ENCODE peak calls at places on chromosomes 1 and 21, in nine cellular contexts. D is ovary; I is CD4-positive, alpha-beta T cell; F is IMR-90; V is SJSA1; K is AG04450; H is hepatocyte; N is MM.1S; G is neuronal stem cell. L is an unnamed sample.

GRCh38 chr1:203629509-203630082 is 3.0 kb downstream of the ATP2B4 start:
- DNase-seq in D (peak; percentile 71), I (peak; percentile 39), F (peak; percentile 52), V (peak; percentile 68), K (no peak), H (peak; percentile 84), N (no peak), G (no peak), L (peak; percentile 69)

GRCh38 chr1:227805606-227806197 is 9.8 kb upstream of the PRSS38 start:
- DNase-seq in D (no peak), I (no peak), F (peak; percentile 93), V (no peak), K (peak; percentile 56), H (no peak), N (no peak), G (no peak), L (no peak)

GRCh38 chr1:11337536-11338350 is 64.7 kb downstream of the UBIAD1 start:
- DNase-seq in D (peak; percentile 60), I (peak; percentile 63), F (no peak), V (peak; percentile 44), K (no peak), H (peak; percentile 67), N (peak; percentile 49), G (peak; percentile 58), L (peak; percentile 56)

GRCh38 chr1:1883092-1883858 is 7.6 kb downstream of the GNB1 start:
- DNase-seq in D (no peak), I (no peak), F (no peak), V (no peak), K (no peak), H (no peak), N (no peak), G (no peak), L (no peak)

GRCh38 chr1:53860967-53861411 is 22.9 kb upstream of the NDC1 start:
- DNase-seq in D (no peak), I (peak; percentile 15), F (peak; percentile 61), V (peak; percentile 31), K (peak; percentile 27), H (peak; percentile 82), N (peak; percentile 58), G (peak; percentile 54), L (peak; percentile 55)

GRCh38 chr1:232880354-232880753 is 70.1 kb upstream of the NTPCR start:
- DNase-seq in D (no peak), I (no peak), F (peak; percentile 29), V (no peak), K (no peak), H (peak; percentile 53), N (no peak), G (no peak), L (peak; percentile 46)

GRCh38 chr1:66542811-66543767 is 9.1 kb downstream of the SGIP1 start:
- DNase-seq in D (no peak), I (no peak), F (peak; percentile 95), V (peak; percentile 93), K (peak; percentile 66), H (peak; percentile 86), N (no peak), G (no peak), L (no peak)

GRCh38 chr1:218349365-218350021 is 4.4 kb downstream of the TGFB2 start:
- DNase-seq in D (no peak), I (no peak), F (no peak), V (no peak), K (no peak), H (no peak), N (no peak), G (no peak), L (no peak)

GRCh38 chr1:24318988-24319863 is at the start of gene GRHL3:
- DNase-seq in D (no peak), I (peak; percentile 8), F (no peak), V (no peak), K (no peak), H (peak; percentile 76), N (peak; percentile 92), G (no peak), L (peak; percentile 72)

GRCh38 chr1:61125263-61125662 is 42.9 kb downstream of the NFIA start:
- DNase-seq in D (no peak), I (no peak), F (no peak), V (no peak), K (no peak), H (no peak), N (no peak), G (no peak), L (no peak)

GRCh38 chr1:236451796-236452373 is 57.8 kb downstream of the EDARADD start:
- DNase-seq in D (no peak), I (peak; percentile 8), F (no peak), V (peak; percentile 6), K (no peak), H (no peak), N (no peak), G (no peak), L (peak; percentile 39)

GRCh38 chr21:42356036-42356435 is 5.2 kb upstream of the TFF2 start:
- DNase-seq in D (no peak), I (no peak), F (no peak), V (no peak), K (no peak), H (no peak), N (no peak), G (no peak), L (no peak)

GRCh38 chr1:910311-910880 is 13.3 kb upstream of the SAMD11 start:
- DNase-seq in D (peak; percentile 19), I (no peak), F (no peak), V (peak; percentile 29), K (no peak), H (peak; percentile 5), N (no peak), G (no peak), L (no peak)

GRCh38 chr1:113860891-113861290 is 10.6 kb downstream of the PTPN22 start:
- DNase-seq in D (no peak), I (no peak), F (peak; percentile 80), V (peak; percentile 84), K (peak; percentile 23), H (no peak), N (no peak), G (no peak), L (no peak)

GRCh38 chr1:43540653-43541071 is 10.0 kb downstream of the PTPRF start:
- DNase-seq in D (peak; percentile 71), I (no peak), F (no peak), V (no peak), K (no peak), H (no peak), N (no peak), G (no peak), L (no peak)

GRCh38 chr1:20590313-20590777 is 1.4 kb downstream of the CDA start:
- DNase-seq in D (no peak), I (no peak), F (peak; percentile 67), V (no peak), K (no peak), H (peak; percentile 31), N (no peak), G (no peak), L (no peak)

GRCh38 chr1:206809504-206810084 is 37.3 kb upstream of the IL10 start:
- DNase-seq in D (no peak), I (no peak), F (peak; percentile 45), V (peak; percentile 30), K (no peak), H (peak; percentile 34), N (peak; percentile 84), G (no peak), L (peak; percentile 17)

GRCh38 chr1:226643167-226643566 is 94.6 kb downstream of the STUM start:
- DNase-seq in D (peak; percentile 53), I (no peak), F (peak; percentile 81), V (peak; percentile 64), K (peak; percentile 34), H (peak; percentile 64), N (no peak), G (no peak), L (no peak)

GRCh38 chr1:29685387-29685786 is 449.1 kb downstream of the PTPRU start:
- DNase-seq in D (no peak), I (no peak), F (no peak), V (no peak), K (no peak), H (no peak), N (no peak), G (no peak), L (no peak)
- H3K27me3 ChIP-seq in D (no peaks in the 10 kb centered on the region), I (peaks cover 17% of the 10 kb centered on the region), F (no peaks in the 10 kb centered on the region), V (no peaks in the 10 kb centered on the region), K (no peaks in the 10 kb centered on the region), H (no peaks in the 10 kb centered on the region), N (peaks cover 81% of the 10 kb centered on the region), G (no peaks in the 10 kb centered on the region), L (no peaks in the 10 kb centered on the region)

GRCh38 chr1:29559055-29559454 is 322.7 kb downstream of the PTPRU start:
- DNase-seq in D (no peak), I (no peak), F (no peak), V (no peak), K (no peak), H (no peak), N (no peak), G (no peak), L (no peak)

GRCh38 chr1:29565490-29565889 is 329.2 kb downstream of the PTPRU start:
- DNase-seq in D (no peak), I (no peak), F (no peak), V (no peak), K (no peak), H (no peak), N (no peak), G (no peak), L (no peak)

GRCh38 chr1:29563571-29563970 is 327.2 kb downstream of the PTPRU start:
- DNase-seq in D (no peak), I (no peak), F (peak; percentile 61), V (no peak), K (no peak), H (no peak), N (no peak), G (no peak), L (no peak)

GRCh38 chr1:29567257-29567656 is 330.9 kb downstream of the PTPRU start:
- DNase-seq in D (no peak), I (no peak), F (no peak), V (no peak), K (no peak), H (no peak), N (no peak), G (no peak), L (no peak)

GRCh38 chr1:29563092-29563491 is 326.8 kb downstream of the PTPRU start:
- DNase-seq in D (no peak), I (no peak), F (no peak), V (no peak), K (no peak), H (no peak), N (no peak), G (no peak), L (no peak)
- H3K9me3 ChIP-seq in D (peaks cover 12% of the 10 kb centered on the region), I (peaks cover 56% of the 10 kb centered on the region), F (peaks cover 19% of the 10 kb centered on the region), V (no peaks in the 10 kb centered on the region), K (peaks cover 29% of the 10 kb centered on the region), H (peaks cover 3% of the 10 kb centered on the region), N (no peaks in the 10 kb centered on the region), G (no peaks in the 10 kb centered on the region), L (no peaks in the 10 kb centered on the region)

GRCh38 chr1:118979754-118980270 is 8.3 kb downstream of the TBX15 start:
- DNase-seq in D (no peak), I (no peak), F (no peak), V (peak; percentile 74), K (no peak), H (no peak), N (no peak), G (peak; percentile 47), L (no peak)
- H3K27me3 ChIP-seq in D (peaks cover 5% of the 10 kb centered on the region), I (peaks cover 91% of the 10 kb centered on the region), F (peaks cover 81% of the 10 kb centered on the region), V (no peaks in the 10 kb centered on the region), K (peaks cover 79% of the 10 kb centered on the region), H (peaks cover 97% of the 10 kb centered on the region), N (no peaks in the 10 kb centered on the region), G (peaks cover 64% of the 10 kb centered on the region), L (no peaks in the 10 kb centered on the region)

DNA sequence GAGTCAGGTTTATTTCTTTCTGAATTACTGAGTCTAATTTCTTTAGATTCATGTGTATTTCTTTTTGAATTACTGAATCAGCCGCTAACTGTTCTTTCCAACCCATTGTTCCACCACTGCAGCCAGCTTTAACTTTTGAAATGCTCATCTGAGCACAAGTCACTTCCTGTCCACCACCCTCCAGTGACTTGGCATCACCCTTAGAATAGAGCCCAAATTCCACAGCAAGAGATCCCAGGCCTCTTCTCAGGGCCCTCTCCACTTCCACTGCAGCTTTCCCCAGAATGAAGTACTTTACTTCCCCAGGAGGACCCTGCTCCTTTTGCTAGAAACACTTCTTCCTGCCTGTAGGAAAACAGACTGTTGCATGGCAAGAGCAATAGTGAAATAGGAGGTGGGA is 56.3 kb upstream of the ADAR start:
- DNase-seq in D (no peak), I (no peak), F (no peak), V (no peak), K (no peak), H (no peak), N (no peak), G (no peak), L (no peak)
- H3K9me3 ChIP-seq in D (no peaks in the 10 kb centered on the region), I (no peaks in the 10 kb centered on the region), F (no peaks in the 10 kb centered on the region), V (no peaks in the 10 kb centered on the region), K (no peaks in the 10 kb centered on the region), H (no peaks in the 10 kb centered on the region), N (no peaks in the 10 kb centered on the region), G (no peaks in the 10 kb centered on the region), L (no peaks in the 10 kb centered on the region)